ENCODE peak calls at places on chromosome 7, in five cellular contexts. P is foreskin keratinocyte, R is GM12865, C is fibroblast of pulmonary artery, U is RWPE2. H is an unnamed sample.

GRCh38 chr7:90520484-90520883 is 51.0 kb downstream of the PTTG1IP2 start:
- DNase-seq in P (peak), R (no peak), C (peak), U (no peak), H (no peak)

GRCh38 chr7:157673573-157673972 is 336.8 kb downstream of the DNAJB6 start:
- DNase-seq in P (no peak), R (no peak), C (no peak), U (no peak), H (peak)

GRCh38 chr7:33624172-33624571 is 281.2 kb upstream of the BMPER start:
- DNase-seq in P (no peak), R (no peak), C (no peak), U (no peak), H (no peak)

GRCh38 chr7:100942038-100942774 is 7.1 kb upstream of the MUC3A start:
- DNase-seq in P (no peak), R (no peak), C (no peak), U (no peak), H (no peak)

GRCh38 chr7:131976411-131976810 is 420.0 kb upstream of the PODXL start:
- DNase-seq in P (no peak), R (no peak), C (no peak), U (no peak), H (no peak)

GRCh38 chr7:157012113-157012547 is 1.7 kb upstream of the MNX1 start:
- DNase-seq in P (no peak), R (no peak), C (no peak), U (no peak), H (no peak)

GRCh38 chr7:127536426-127537152 is 48.8 kb downstream of the GCC1 start:
- DNase-seq in P (peak), R (no peak), C (no peak), U (no peak), H (no peak)

GRCh38 chr7:69683002-69683401 is 84.7 kb downstream of the AUTS2 start:
- DNase-seq in P (no peak), R (peak), C (no peak), U (no peak), H (no peak)

GRCh38 chr7:69211739-69212138 is 386.5 kb upstream of the AUTS2 start:
- DNase-seq in P (no peak), R (peak), C (no peak), U (no peak), H (peak)

GRCh38 chr7:80410081-80410480 is 101.8 kb downstream of the GNAT3 start:
- DNase-seq in P (peak), R (no peak), C (peak), U (no peak), H (no peak)

GRCh38 chr7:107758667-107759066 is 14.7 kb downstream of the CBLL1 start:
- DNase-seq in P (no peak), R (no peak), C (no peak), U (no peak), H (no peak)

GRCh38 chr7:435518-436366 is 83.9 kb downstream of the PDGFA start:
- DNase-seq in P (peak), R (no peak), C (no peak), U (no peak), H (no peak)

GRCh38 chr7:106140406-106141173 is 28.5 kb upstream of the SYPL1 start:
- DNase-seq in P (no peak), R (no peak), C (no peak), U (no peak), H (no peak)

GRCh38 chr7:134520130-134520529 is 7.2 kb upstream of the AKR1B10 start:
- DNase-seq in P (no peak), R (no peak), C (peak), U (no peak), H (no peak)

GRCh38 chr7:40887099-40887498 is 752.3 kb downstream of the SUGCT start:
- DNase-seq in P (peak), R (no peak), C (peak), U (no peak), H (no peak)

GRCh38 chr7:157309990-157310668 is 26.7 kb upstream of the DNAJB6 start:
- DNase-seq in P (peak), R (no peak), C (peak), U (no peak), H (no peak)

GRCh38 chr7:135558337-135558767 is 635 bp downstream of the NUP205 start:
- DNase-seq in P (peak), R (peak), C (peak), U (no peak), H (peak)

GRCh38 chr7:74525881-74526280 is 72.2 kb downstream of the GTF2IRD1 start:
- DNase-seq in P (peak), R (no peak), C (no peak), U (no peak), H (no peak)

GRCh38 chr7:124908258-124908657 is 21.4 kb downstream of the POT1 start:
- DNase-seq in P (no peak), R (no peak), C (no peak), U (no peak), H (no peak)

GRCh38 chr7:17432793-17433192 is 134.3 kb downstream of the AHR start:
- DNase-seq in P (no peak), R (no peak), C (no peak), U (no peak), H (no peak)

GRCh38 chr7:129517931-129518330 is 15.6 kb downstream of the SMKR1 start:
- DNase-seq in P (no peak), R (no peak), C (no peak), U (no peak), H (no peak)

GRCh38 chr7:22082553-22082885 is 136.8 kb upstream of the CDCA7L start:
- DNase-seq in P (no peak), R (no peak), C (peak), U (no peak), H (no peak)

GRCh38 chr7:94289071-94289470 is 105.6 kb upstream of the COL1A2 start:
- DNase-seq in P (peak), R (peak), C (peak), U (no peak), H (no peak)

GRCh38 chr7:132437730-132438129 is 138.5 kb downstream of the PLXNA4 start:
- DNase-seq in P (no peak), R (no peak), C (no peak), U (no peak), H (no peak)

GRCh38 chr7:69754476-69754875 is 156.2 kb downstream of the AUTS2 start:
- DNase-seq in P (no peak), R (no peak), C (no peak), U (no peak), H (no peak)

GRCh38 chr7:2203551-2204300 is 29.0 kb downstream of the MAD1L1 start:
- DNase-seq in P (no peak), R (peak), C (peak), U (no peak), H (peak)

GRCh38 chr7:44515595-44516268 is 25.3 kb upstream of the NUDCD3 start:
- DNase-seq in P (peak), R (no peak), C (no peak), U (no peak), H (no peak)

GRCh38 chr7:17986826-17987225 is 40.8 kb downstream of the PRPS1L1 start:
- DNase-seq in P (peak), R (no peak), C (peak), U (no peak), H (no peak)

GRCh38 chr7:116197355-116197754 is 13.0 kb upstream of the TES start:
- DNase-seq in P (no peak), R (no peak), C (no peak), U (no peak), H (no peak)

GRCh38 chr7:37709631-37710509 is 26.3 kb downstream of the GPR141 start:
- DNase-seq in P (no peak), R (peak), C (no peak), U (no peak), H (no peak)

GRCh38 chr7:179209-179681 is 13.1 kb upstream of the FAM20C start:
- DNase-seq in P (no peak), R (no peak), C (no peak), U (no peak), H (no peak)

GRCh38 chr7:99928994-99929729 is at the start of gene GJC3:
- DNase-seq in P (peak), R (peak), C (peak), U (no peak), H (no peak)

GRCh38 chr7:75579899-75580298 is 87.8 kb downstream of the SPDYE5 start:
- DNase-seq in P (no peak), R (no peak), C (no peak), U (no peak), H (no peak)
- TF ChIP-seq CTCF in P (no peak), R (no peak), C (no peak), U (no peak), H (no peak)

DNA sequence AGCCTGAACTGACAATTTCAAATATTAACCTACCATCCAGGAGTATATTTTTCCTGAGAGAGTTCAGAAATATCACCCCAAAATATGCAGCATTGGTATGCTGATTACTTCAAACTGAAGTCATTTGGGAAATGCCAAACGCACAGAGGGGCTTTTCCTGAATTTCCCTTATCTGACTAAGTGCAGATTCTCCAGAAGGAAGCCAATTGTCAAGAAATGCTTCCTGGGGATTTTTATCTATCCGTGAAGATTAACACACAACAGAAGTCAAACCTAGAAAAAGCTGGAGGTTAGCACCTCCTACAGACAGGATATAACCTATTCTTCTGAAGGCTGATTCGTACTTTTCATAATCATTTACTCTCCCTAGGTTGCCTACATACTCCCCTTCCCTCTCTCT is 91.0 kb downstream of the AKR1D1 start:
- DNase-seq in P (no peak), R (no peak), C (peak), U (no peak), H (no peak)
- TF ChIP-seq CTCF in P (no peak), R (no peak), C (no peak), U (no peak), H (no peak)

GRCh38 chr7:27162930-27163775 is 2.2 kb downstream of the HOXA9 start:
- DNase-seq in P (peak), R (no peak), C (no peak), U (no peak), H (peak)

GRCh38 chr7:27163776-27164380 is 1.5 kb downstream of the HOXA9 start:
- DNase-seq in P (peak), R (no peak), C (no peak), U (no peak), H (peak)

GRCh38 chr7:27165089-27165654 is at the start of gene HOXA9:
- DNase-seq in P (peak), R (no peak), C (no peak), U (peak), H (peak)

GRCh38 chr7:27165655-27166474 is 528 bp upstream of the HOXA9 start:
- DNase-seq in P (no peak), R (no peak), C (no peak), U (no peak), H (peak)

DNA sequence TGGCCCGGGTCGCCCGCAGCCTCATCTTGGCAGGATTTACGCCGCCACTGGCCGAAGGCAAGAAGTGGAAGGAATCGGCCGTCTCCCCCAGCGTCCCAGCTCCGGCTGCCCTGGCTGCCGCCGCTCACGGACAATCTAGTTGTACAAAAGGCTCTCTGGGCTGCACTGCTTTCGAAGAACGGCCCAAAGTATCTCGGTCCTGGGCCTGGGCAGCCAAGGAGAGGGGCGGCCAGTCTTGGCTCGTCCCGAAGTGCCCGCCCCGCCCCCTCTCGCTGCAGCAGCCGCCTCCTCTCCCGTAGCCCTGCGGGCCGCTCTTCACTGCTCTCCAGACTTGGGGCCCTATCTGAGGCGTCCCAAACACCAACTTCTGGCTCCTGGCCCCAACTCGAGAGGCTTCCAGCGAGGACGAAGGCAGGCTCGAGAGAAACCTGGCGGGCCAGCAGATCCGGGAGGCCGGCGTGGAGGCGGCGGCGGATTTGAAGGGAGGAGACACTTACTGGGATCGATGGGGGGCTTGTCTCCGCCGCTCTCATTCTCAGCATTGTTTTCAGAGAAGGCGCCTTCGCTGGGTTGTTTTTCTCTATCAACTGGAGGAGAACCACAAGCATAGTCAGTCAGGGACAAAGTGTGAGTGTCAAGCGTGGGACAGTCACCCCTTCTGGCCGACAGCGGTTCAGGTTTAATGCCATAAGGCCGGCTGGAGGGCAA is 802 bp downstream of the HOXA9 start:
- DNase-seq in P (peak), R (no peak), C (no peak), U (no peak), H (no peak)
- TF ChIP-seq CTCF in P (peak), R (no peak), C (no peak), U (no peak), H (no peak)

GRCh38 chr7:154794147-154794780 is 208.7 kb downstream of the PAXIP1 start:
- DNase-seq in P (peak), R (peak), C (no peak), U (no peak), H (no peak)
- TF ChIP-seq CTCF in P (peak), R (peak), C (no peak), U (peak), H (peak)

GRCh38 chr7:114508096-114508495 is 93.5 kb downstream of the FOXP2 start:
- DNase-seq in P (peak), R (no peak), C (peak), U (no peak), H (no peak)
- TF ChIP-seq CTCF in P (no peak), R (no peak), C (no peak), U (no peak), H (no peak)

GRCh38 chr7:52163311-52163710 is 846.7 kb upstream of the COBL start:
- DNase-seq in P (no peak), R (no peak), C (no peak), U (no peak), H (no peak)

DNA sequence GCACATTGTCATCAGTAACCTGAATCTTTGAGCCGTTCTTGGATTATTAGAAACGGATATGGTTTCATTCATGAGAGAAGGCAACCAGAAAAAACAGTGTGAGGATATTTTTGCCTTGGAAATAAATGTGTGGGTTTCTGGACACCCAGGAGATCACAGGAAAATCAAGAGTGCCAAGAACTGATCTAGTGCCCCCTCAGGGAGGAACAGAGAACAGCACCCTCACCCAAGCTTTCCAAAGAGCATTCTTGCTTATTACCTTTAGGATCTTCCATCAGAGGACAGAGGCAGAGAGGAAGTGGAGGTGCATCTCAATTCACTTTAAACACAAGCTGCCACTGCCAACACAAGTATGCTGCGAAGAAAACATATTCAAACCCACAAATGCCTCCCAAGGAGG is 851.5 kb upstream of the COBL start:
- DNase-seq in P (no peak), R (no peak), C (no peak), U (no peak), H (no peak)
- TF ChIP-seq CTCF in P (no peak), R (peak), C (no peak), U (peak), H (no peak)

GRCh38 chr7:51141451-51141971 is 175.1 kb downstream of the COBL start:
- DNase-seq in P (peak), R (no peak), C (peak), U (no peak), H (no peak)
- TF ChIP-seq CTCF in P (peak), R (peak), C (peak), U (peak), H (peak)

GRCh38 chr7:15753834-15754600 is 67.5 kb upstream of the MEOX2 start:
- DNase-seq in P (no peak), R (no peak), C (no peak), U (no peak), H (no peak)
- TF ChIP-seq CTCF in P (no peak), R (no peak), C (no peak), U (no peak), H (no peak)

GRCh38 chr7:102864958-102865357 is 47.8 kb upstream of the LRRC17 start:
- DNase-seq in P (no peak), R (no peak), C (peak), U (no peak), H (no peak)

GRCh38 chr7:102856036-102856435 is 56.8 kb upstream of the LRRC17 start:
- DNase-seq in P (no peak), R (no peak), C (no peak), U (no peak), H (no peak)

GRCh38 chr7:102859084-102859798 is 53.6 kb upstream of the LRRC17 start:
- DNase-seq in P (no peak), R (no peak), C (no peak), U (no peak), H (no peak)

GRCh38 chr7:102860351-102860811 is 52.4 kb upstream of the LRRC17 start:
- DNase-seq in P (peak), R (no peak), C (peak), U (no peak), H (no peak)

DNA sequence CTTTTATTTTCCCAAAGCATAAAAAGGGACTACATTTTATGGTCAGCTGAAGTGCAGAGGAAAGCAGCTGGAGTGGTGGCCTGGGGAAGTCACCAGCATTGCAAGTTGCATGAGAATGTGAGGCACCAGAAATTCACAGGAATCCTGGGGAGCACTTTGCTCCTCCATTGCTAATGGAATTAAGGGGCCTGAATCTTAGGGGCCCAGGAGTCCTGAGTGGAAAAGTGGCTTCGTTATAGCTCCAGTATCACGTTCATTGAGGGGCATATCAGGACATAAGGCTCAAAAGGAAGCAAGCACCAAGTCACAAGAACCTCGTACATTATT is 53.0 kb upstream of the LRRC17 start:
- DNase-seq in P (no peak), R (no peak), C (no peak), U (no peak), H (no peak)
- TF ChIP-seq CTCF in P (no peak), R (no peak), C (no peak), U (no peak), H (no peak)

GRCh38 chr7:27576360-27576944 is 86.2 kb downstream of the HIBADH start:
- DNase-seq in P (peak), R (peak), C (peak), U (no peak), H (no peak)
- TF ChIP-seq CTCF in P (peak), R (peak), C (peak), U (peak), H (peak)